ENCODE peak calls at places on chromosomes 1 and 21, in seven cellular contexts. One of them, this sample, is unnamed.

GRCh38 chr1:82838066-82838465 is 1037.3 kb downstream of the ADGRL2 start:
- DNase-seq in A673: no peak
- DNase-seq in CD4-positive, alpha-beta T cell: no peak
- DNase-seq in fibroblast of pulmonary artery: peak; percentile 29
- DNase-seq in fibroblast of lung: peak; percentile 61
- DNase-seq in cardiac muscle cell: peak; percentile 2
- DNase-seq in transverse colon: no peak
- DNase-seq in this sample: no peak

GRCh38 chr1:11881749-11882441 is 23.1 kb upstream of the NPPB start:
- DNase-seq in A673: no peak
- DNase-seq in CD4-positive, alpha-beta T cell: no peak
- DNase-seq in fibroblast of pulmonary artery: no peak
- DNase-seq in cardiac muscle cell: no peak
- DNase-seq in transverse colon: no peak
- DNase-seq in fibroblast of lung: no peak
- DNase-seq in this sample: no peak

GRCh38 chr1:30763654-30764248 is 6.2 kb upstream of the LAPTM5 start:
- DNase-seq in CD4-positive, alpha-beta T cell: no peak
- DNase-seq in A673: no peak
- DNase-seq in fibroblast of pulmonary artery: no peak
- DNase-seq in transverse colon: no peak
- DNase-seq in fibroblast of lung: peak; percentile 73
- DNase-seq in cardiac muscle cell: no peak
- DNase-seq in this sample: no peak

GRCh38 chr1:17922833-17923232 is 167.7 kb downstream of the ACTL8 start:
- DNase-seq in fibroblast of lung: peak; percentile 11
- DNase-seq in fibroblast of pulmonary artery: peak; percentile 26
- DNase-seq in cardiac muscle cell: peak; percentile 55
- DNase-seq in transverse colon: peak; percentile 39
- DNase-seq in CD4-positive, alpha-beta T cell: no peak
- DNase-seq in A673: peak; percentile 59
- DNase-seq in this sample: peak; percentile 52

GRCh38 chr1:84077476-84078107 is 66.5 kb upstream of the PRKACB start:
- DNase-seq in transverse colon: peak; percentile 64
- DNase-seq in CD4-positive, alpha-beta T cell: peak; percentile 49
- DNase-seq in cardiac muscle cell: peak; percentile 84
- DNase-seq in fibroblast of lung: peak; percentile 78
- DNase-seq in A673: peak; percentile 93
- DNase-seq in fibroblast of pulmonary artery: peak; percentile 69
- DNase-seq in this sample: peak; percentile 77

GRCh38 chr1:203906932-203907331 is 45.5 kb downstream of the SNRPE start:
- DNase-seq in A673: peak; percentile 45
- DNase-seq in fibroblast of lung: peak; percentile 94
- DNase-seq in transverse colon: no peak
- DNase-seq in CD4-positive, alpha-beta T cell: no peak
- DNase-seq in cardiac muscle cell: peak; percentile 88
- DNase-seq in fibroblast of pulmonary artery: peak; percentile 91
- DNase-seq in this sample: no peak

GRCh38 chr1:100277866-100278265 is 11.8 kb downstream of the RTCA start:
- DNase-seq in CD4-positive, alpha-beta T cell: peak; percentile 6
- DNase-seq in fibroblast of lung: no peak
- DNase-seq in cardiac muscle cell: no peak
- DNase-seq in transverse colon: no peak
- DNase-seq in A673: no peak
- DNase-seq in fibroblast of pulmonary artery: no peak
- DNase-seq in this sample: no peak

GRCh38 chr21:44382536-44382935 is 29.1 kb downstream of the TRPM2 start:
- DNase-seq in CD4-positive, alpha-beta T cell: no peak
- DNase-seq in transverse colon: no peak
- DNase-seq in fibroblast of pulmonary artery: no peak
- DNase-seq in A673: no peak
- DNase-seq in cardiac muscle cell: no peak
- DNase-seq in fibroblast of lung: no peak
- DNase-seq in this sample: no peak

GRCh38 chr1:108084866-108085477 is 115.2 kb downstream of the SLC25A24 start:
- DNase-seq in fibroblast of lung: no peak
- DNase-seq in transverse colon: no peak
- DNase-seq in A673: no peak
- DNase-seq in fibroblast of pulmonary artery: no peak
- DNase-seq in CD4-positive, alpha-beta T cell: no peak
- DNase-seq in cardiac muscle cell: no peak
- DNase-seq in this sample: no peak

GRCh38 chr1:2194319-2194897 is at the start of gene FAAP20:
- DNase-seq in CD4-positive, alpha-beta T cell: peak; percentile 16
- DNase-seq in fibroblast of lung: peak; percentile 53
- DNase-seq in fibroblast of pulmonary artery: peak; percentile 69
- DNase-seq in transverse colon: peak; percentile 77
- DNase-seq in cardiac muscle cell: peak; percentile 76
- DNase-seq in A673: peak; percentile 80
- DNase-seq in this sample: peak; percentile 65

DNA sequence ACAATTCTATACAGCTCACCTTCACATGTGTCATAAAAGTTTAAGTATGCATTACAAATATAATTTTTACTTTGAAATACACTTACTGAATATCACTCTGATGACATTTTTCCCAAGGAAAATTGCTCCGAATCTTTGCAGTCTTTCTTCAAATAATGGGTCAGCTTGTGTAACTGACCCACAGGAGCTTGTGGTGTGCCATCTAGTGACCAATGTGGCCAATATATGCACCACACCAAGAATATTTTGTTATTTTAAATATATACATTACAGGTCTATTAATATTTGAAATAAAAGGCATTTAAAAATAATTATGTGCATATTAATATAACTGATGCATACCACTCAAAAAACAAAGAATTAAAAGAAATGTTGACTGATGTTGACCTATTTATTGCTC is 271.4 kb downstream of the TBX15 start:
- DNase-seq in fibroblast of pulmonary artery: no peak
- DNase-seq in CD4-positive, alpha-beta T cell: no peak
- DNase-seq in fibroblast of lung: no peak
- DNase-seq in cardiac muscle cell: peak; percentile 2
- DNase-seq in A673: no peak
- DNase-seq in transverse colon: no peak
- DNase-seq in this sample: no peak
- TF ChIP-seq CTCF in fibroblast of pulmonary artery: no peak
- TF ChIP-seq CTCF in CD4-positive, alpha-beta T cell: no peak
- TF ChIP-seq CTCF in fibroblast of lung: no peak
- TF ChIP-seq CTCF in cardiac muscle cell: no peak
- TF ChIP-seq CTCF in A673: no peak
- TF ChIP-seq CTCF in transverse colon: no peak
- TF ChIP-seq CTCF in this sample: peak; percentile 56

GRCh38 chr1:109959974-109960744 is 24.4 kb upstream of the AHCYL1 start:
- DNase-seq in fibroblast of lung: peak; percentile 80
- DNase-seq in transverse colon: no peak
- DNase-seq in cardiac muscle cell: peak; percentile 82
- DNase-seq in CD4-positive, alpha-beta T cell: no peak
- DNase-seq in fibroblast of pulmonary artery: peak; percentile 74
- DNase-seq in A673: peak; percentile 33
- DNase-seq in this sample: no peak
- TF ChIP-seq CTCF in fibroblast of lung: no peak
- TF ChIP-seq CTCF in transverse colon: no peak
- TF ChIP-seq CTCF in cardiac muscle cell: no peak
- TF ChIP-seq CTCF in CD4-positive, alpha-beta T cell: no peak
- TF ChIP-seq CTCF in fibroblast of pulmonary artery: no peak
- TF ChIP-seq CTCF in A673: no peak
- TF ChIP-seq CTCF in this sample: peak; percentile 51

GRCh38 chr1:197692965-197693364 is 82.3 kb downstream of the DENND1B start:
- DNase-seq in cardiac muscle cell: peak; percentile 27
- DNase-seq in fibroblast of lung: peak; percentile 11
- DNase-seq in CD4-positive, alpha-beta T cell: no peak
- DNase-seq in fibroblast of pulmonary artery: peak; percentile 49
- DNase-seq in A673: no peak
- DNase-seq in transverse colon: no peak
- DNase-seq in this sample: no peak
- TF ChIP-seq CTCF in cardiac muscle cell: peak; percentile 31
- TF ChIP-seq CTCF in fibroblast of lung: no peak
- TF ChIP-seq CTCF in CD4-positive, alpha-beta T cell: no peak
- TF ChIP-seq CTCF in fibroblast of pulmonary artery: peak; percentile 37
- TF ChIP-seq CTCF in A673: peak; percentile 18
- TF ChIP-seq CTCF in transverse colon: no peak
- TF ChIP-seq CTCF in this sample: no peak

DNA sequence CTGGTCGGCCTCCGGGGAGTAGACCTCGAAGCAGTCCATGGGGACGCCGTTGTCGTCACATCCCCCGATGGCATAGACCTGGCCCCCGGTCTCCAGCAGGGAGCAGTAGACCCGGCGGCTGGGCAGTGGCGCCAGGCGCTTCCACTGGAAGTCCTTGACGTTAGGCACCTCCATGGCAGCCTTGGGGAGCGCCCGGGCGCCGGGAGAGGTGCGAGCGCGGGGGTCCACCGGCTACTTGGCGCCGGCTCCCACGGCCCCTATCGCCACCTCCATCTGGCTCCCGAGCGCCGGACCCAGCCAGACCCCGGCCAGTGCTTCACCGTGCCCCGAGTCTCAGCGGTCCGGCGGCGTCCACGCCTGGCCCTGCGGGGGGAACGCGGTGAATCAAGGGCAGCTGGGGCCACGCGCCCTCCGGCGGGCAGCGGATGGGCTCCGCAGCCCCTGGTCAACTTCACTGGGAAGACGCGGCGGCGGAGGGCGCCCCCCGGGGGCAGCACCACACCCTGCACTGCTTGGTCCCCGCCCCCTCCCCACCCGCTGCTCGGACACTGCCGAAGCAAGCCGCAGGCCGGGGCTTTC is 13.2 kb downstream of the KLHDC8A start:
- DNase-seq in A673: no peak
- DNase-seq in CD4-positive, alpha-beta T cell: no peak
- DNase-seq in fibroblast of pulmonary artery: no peak
- DNase-seq in cardiac muscle cell: no peak
- DNase-seq in transverse colon: no peak
- DNase-seq in fibroblast of lung: no peak
- DNase-seq in this sample: peak; percentile 49
- TF ChIP-seq CTCF in A673: peak; percentile 23
- TF ChIP-seq CTCF in CD4-positive, alpha-beta T cell: no peak
- TF ChIP-seq CTCF in fibroblast of pulmonary artery: peak; percentile 20
- TF ChIP-seq CTCF in cardiac muscle cell: peak; percentile 34
- TF ChIP-seq CTCF in transverse colon: no peak
- TF ChIP-seq CTCF in fibroblast of lung: no peak
- TF ChIP-seq CTCF in this sample: peak; percentile 48

GRCh38 chr1:8238141-8239038 is 79.5 kb upstream of the SLC45A1 start:
- DNase-seq in fibroblast of pulmonary artery: peak; percentile 92
- DNase-seq in transverse colon: no peak
- DNase-seq in fibroblast of lung: peak; percentile 98
- DNase-seq in CD4-positive, alpha-beta T cell: no peak
- DNase-seq in A673: no peak
- DNase-seq in cardiac muscle cell: peak; percentile 89
- DNase-seq in this sample: no peak

GRCh38 chr1:8241417-8242014 is 76.4 kb upstream of the SLC45A1 start:
- DNase-seq in CD4-positive, alpha-beta T cell: no peak
- DNase-seq in cardiac muscle cell: no peak
- DNase-seq in transverse colon: peak; percentile 74
- DNase-seq in A673: no peak
- DNase-seq in fibroblast of lung: peak; percentile 17
- DNase-seq in fibroblast of pulmonary artery: no peak
- DNase-seq in this sample: no peak

GRCh38 chr1:8239306-8240023 is 78.4 kb upstream of the SLC45A1 start:
- DNase-seq in cardiac muscle cell: peak; percentile 48
- DNase-seq in CD4-positive, alpha-beta T cell: no peak
- DNase-seq in fibroblast of pulmonary artery: peak; percentile 34
- DNase-seq in transverse colon: peak; percentile 71
- DNase-seq in fibroblast of lung: peak; percentile 78
- DNase-seq in A673: no peak
- DNase-seq in this sample: no peak

GRCh38 chr1:8242498-8242897 is 75.4 kb upstream of the SLC45A1 start:
- DNase-seq in fibroblast of lung: no peak
- DNase-seq in CD4-positive, alpha-beta T cell: no peak
- DNase-seq in fibroblast of pulmonary artery: no peak
- DNase-seq in cardiac muscle cell: no peak
- DNase-seq in A673: no peak
- DNase-seq in transverse colon: no peak
- DNase-seq in this sample: no peak

GRCh38 chr1:8239039-8239305 is 78.9 kb upstream of the SLC45A1 start:
- DNase-seq in CD4-positive, alpha-beta T cell: no peak
- DNase-seq in A673: peak; percentile 18
- DNase-seq in fibroblast of lung: peak; percentile 63
- DNase-seq in fibroblast of pulmonary artery: peak; percentile 73
- DNase-seq in transverse colon: peak; percentile 66
- DNase-seq in cardiac muscle cell: peak; percentile 77
- DNase-seq in this sample: no peak
- TF ChIP-seq CTCF in CD4-positive, alpha-beta T cell: no peak
- TF ChIP-seq CTCF in A673: peak; percentile 46
- TF ChIP-seq CTCF in fibroblast of lung: peak; percentile 49
- TF ChIP-seq CTCF in fibroblast of pulmonary artery: peak; percentile 42
- TF ChIP-seq CTCF in transverse colon: peak; percentile 30
- TF ChIP-seq CTCF in cardiac muscle cell: peak; percentile 50
- TF ChIP-seq CTCF in this sample: no peak

This sample was measured in neural crest cell.